ENCODE peak calls at places on chromosomes 5 and 9, in five cellular contexts. One of them, this sample, is unnamed.

GRCh38 chr5:54785729-54786548 is 199.5 kb downstream of the ESM1 start:
- DNase-seq in heart right ventricle: peak; percentile 54
- DNase-seq in sigmoid colon: peak; percentile 70
- DNase-seq in CD8-positive, alpha-beta T cell: no peak
- DNase-seq in heart left ventricle: peak; percentile 75
- DNase-seq in this sample: no peak

GRCh38 chr5:138408023-138408422 is 30.8 kb upstream of the REEP2 start:
- DNase-seq in heart right ventricle: no peak
- DNase-seq in sigmoid colon: no peak
- DNase-seq in CD8-positive, alpha-beta T cell: no peak
- DNase-seq in heart left ventricle: no peak
- DNase-seq in this sample: no peak

GRCh38 chr5:37816331-37816730 is 23.5 kb downstream of the GDNF start:
- DNase-seq in heart right ventricle: no peak
- DNase-seq in sigmoid colon: no peak
- DNase-seq in CD8-positive, alpha-beta T cell: no peak
- DNase-seq in heart left ventricle: no peak
- DNase-seq in this sample: no peak

GRCh38 chr9:93586290-93587057 is 10.1 kb downstream of the PHF2 start:
- DNase-seq in heart right ventricle: no peak
- DNase-seq in sigmoid colon: no peak
- DNase-seq in CD8-positive, alpha-beta T cell: no peak
- DNase-seq in heart left ventricle: peak; percentile 66
- DNase-seq in this sample: no peak

GRCh38 chr9:35690447-35691324 is 961 bp upstream of the TPM2 start:
- DNase-seq in heart right ventricle: peak; percentile 90
- DNase-seq in sigmoid colon: peak; percentile 97
- DNase-seq in CD8-positive, alpha-beta T cell: no peak
- DNase-seq in heart left ventricle: peak; percentile 89
- DNase-seq in this sample: peak; percentile 84

GRCh38 chr9:111050819-111051218 is 12.5 kb upstream of the LPAR1 start:
- DNase-seq in heart right ventricle: no peak
- DNase-seq in sigmoid colon: no peak
- DNase-seq in CD8-positive, alpha-beta T cell: no peak
- DNase-seq in heart left ventricle: no peak
- DNase-seq in this sample: no peak

GRCh38 chr9:119802621-119803020 is 433.4 kb upstream of the BRINP1 start:
- DNase-seq in heart right ventricle: peak; percentile 45
- DNase-seq in sigmoid colon: peak; percentile 85
- DNase-seq in CD8-positive, alpha-beta T cell: no peak
- DNase-seq in heart left ventricle: peak; percentile 68
- DNase-seq in this sample: peak; percentile 47

GRCh38 chr9:91302831-91303230 is 58.9 kb downstream of the AUH start:
- DNase-seq in heart right ventricle: no peak
- DNase-seq in sigmoid colon: no peak
- DNase-seq in CD8-positive, alpha-beta T cell: no peak
- DNase-seq in heart left ventricle: no peak
- DNase-seq in this sample: no peak

GRCh38 chr5:154945695-154946301 is 4.9 kb downstream of the MRPL22 start:
- DNase-seq in heart right ventricle: no peak
- DNase-seq in sigmoid colon: no peak
- DNase-seq in CD8-positive, alpha-beta T cell: no peak
- DNase-seq in heart left ventricle: no peak
- DNase-seq in this sample: no peak

GRCh38 chr9:23160952-23161469 is 665.0 kb downstream of the ELAVL2 start:
- DNase-seq in heart right ventricle: no peak
- DNase-seq in sigmoid colon: no peak
- DNase-seq in CD8-positive, alpha-beta T cell: no peak
- DNase-seq in heart left ventricle: no peak
- DNase-seq in this sample: no peak

GRCh38 chr9:136865768-136866103 is 372 bp downstream of the EDF1 start:
- DNase-seq in heart right ventricle: no peak
- DNase-seq in sigmoid colon: peak; percentile 74
- DNase-seq in CD8-positive, alpha-beta T cell: no peak
- DNase-seq in heart left ventricle: no peak
- DNase-seq in this sample: no peak

GRCh38 chr5:172266071-172266675 is 17.4 kb downstream of the UBTD2 start:
- DNase-seq in heart right ventricle: no peak
- DNase-seq in sigmoid colon: no peak
- DNase-seq in CD8-positive, alpha-beta T cell: no peak
- DNase-seq in heart left ventricle: no peak
- DNase-seq in this sample: no peak

GRCh38 chr9:104256031-104256709 is 162.1 kb downstream of the SMC2 start:
- DNase-seq in heart right ventricle: no peak
- DNase-seq in sigmoid colon: no peak
- DNase-seq in CD8-positive, alpha-beta T cell: no peak
- DNase-seq in heart left ventricle: no peak
- DNase-seq in this sample: no peak

GRCh38 chr9:77588319-77588937 is 59.7 kb downstream of the GNA14 start:
- DNase-seq in heart right ventricle: no peak
- DNase-seq in sigmoid colon: no peak
- DNase-seq in CD8-positive, alpha-beta T cell: no peak
- DNase-seq in heart left ventricle: no peak
- DNase-seq in this sample: peak; percentile 9

GRCh38 chr5:158406884-158407790 is 548.2 kb upstream of the CLINT1 start:
- DNase-seq in heart right ventricle: no peak
- DNase-seq in sigmoid colon: no peak
- DNase-seq in CD8-positive, alpha-beta T cell: no peak
- DNase-seq in heart left ventricle: no peak
- DNase-seq in this sample: no peak

GRCh38 chr9:90142580-90142979 is 500.0 kb downstream of the DIRAS2 start:
- DNase-seq in heart right ventricle: peak; percentile 25
- DNase-seq in sigmoid colon: no peak
- DNase-seq in CD8-positive, alpha-beta T cell: peak; percentile 8
- DNase-seq in heart left ventricle: peak; percentile 42
- DNase-seq in this sample: peak; percentile 87

GRCh38 chr5:63233906-63234305 is 655.3 kb downstream of the LRRC70 start:
- DNase-seq in heart right ventricle: no peak
- DNase-seq in sigmoid colon: no peak
- DNase-seq in CD8-positive, alpha-beta T cell: no peak
- DNase-seq in heart left ventricle: no peak
- DNase-seq in this sample: no peak

GRCh38 chr5:59819806-59820205 is 73.7 kb downstream of the PDE4D start:
- DNase-seq in heart right ventricle: no peak
- DNase-seq in sigmoid colon: no peak
- DNase-seq in CD8-positive, alpha-beta T cell: no peak
- DNase-seq in heart left ventricle: no peak
- DNase-seq in this sample: no peak

GRCh38 chr9:72996684-72997314 is 43.9 kb upstream of the ALDH1A1 start:
- DNase-seq in heart right ventricle: no peak
- DNase-seq in sigmoid colon: no peak
- DNase-seq in CD8-positive, alpha-beta T cell: no peak
- DNase-seq in heart left ventricle: no peak
- DNase-seq in this sample: no peak

GRCh38 chr9:91036826-91037510 is 235.3 kb downstream of the SYK start:
- DNase-seq in heart right ventricle: peak; percentile 81
- DNase-seq in sigmoid colon: peak; percentile 93
- DNase-seq in CD8-positive, alpha-beta T cell: peak; percentile 24
- DNase-seq in heart left ventricle: peak; percentile 81
- DNase-seq in this sample: peak; percentile 87

GRCh38 chr5:91182763-91183162 is 200.4 kb downstream of the ARRDC3 start:
- DNase-seq in heart right ventricle: no peak
- DNase-seq in sigmoid colon: no peak
- DNase-seq in CD8-positive, alpha-beta T cell: no peak
- DNase-seq in heart left ventricle: peak; percentile 34
- DNase-seq in this sample: peak; percentile 54

GRCh38 chr5:147898875-147899401 is 7.4 kb downstream of the C5orf46 start:
- DNase-seq in heart right ventricle: no peak
- DNase-seq in sigmoid colon: no peak
- DNase-seq in CD8-positive, alpha-beta T cell: no peak
- DNase-seq in heart left ventricle: no peak
- DNase-seq in this sample: no peak

GRCh38 chr9:122265265-122265900 is 701 bp downstream of the MRRF start:
- DNase-seq in heart right ventricle: no peak
- DNase-seq in sigmoid colon: no peak
- DNase-seq in CD8-positive, alpha-beta T cell: no peak
- DNase-seq in heart left ventricle: no peak
- DNase-seq in this sample: no peak

GRCh38 chr5:56850423-56850822 is 35.1 kb downstream of the MAP3K1 start:
- DNase-seq in heart right ventricle: no peak
- DNase-seq in sigmoid colon: no peak
- DNase-seq in CD8-positive, alpha-beta T cell: no peak
- DNase-seq in heart left ventricle: no peak
- DNase-seq in this sample: no peak

GRCh38 chr5:62005551-62005950 is 300.5 kb upstream of the KIF2A start:
- DNase-seq in heart right ventricle: no peak
- DNase-seq in sigmoid colon: no peak
- DNase-seq in CD8-positive, alpha-beta T cell: no peak
- DNase-seq in heart left ventricle: no peak
- DNase-seq in this sample: no peak

GRCh38 chr9:114033397-114034103 is 44.5 kb downstream of the AMBP start:
- DNase-seq in heart right ventricle: no peak
- DNase-seq in sigmoid colon: peak; percentile 59
- DNase-seq in CD8-positive, alpha-beta T cell: no peak
- DNase-seq in heart left ventricle: peak; percentile 58
- DNase-seq in this sample: peak; percentile 60

GRCh38 chr9:127684576-127684975 is 22.2 kb upstream of the CFAP157 start:
- DNase-seq in heart right ventricle: no peak
- DNase-seq in sigmoid colon: no peak
- DNase-seq in CD8-positive, alpha-beta T cell: no peak
- DNase-seq in heart left ventricle: no peak
- DNase-seq in this sample: no peak

GRCh38 chr5:139708877-139709586 is 60.9 kb downstream of the CXXC5 start:
- DNase-seq in heart right ventricle: peak; percentile 78
- DNase-seq in sigmoid colon: peak; percentile 82
- DNase-seq in CD8-positive, alpha-beta T cell: no peak
- DNase-seq in heart left ventricle: peak; percentile 80
- DNase-seq in this sample: peak; percentile 92

GRCh38 chr5:177113566-177114424 is 19.8 kb upstream of the NSD1 start:
- DNase-seq in heart right ventricle: peak; percentile 71
- DNase-seq in sigmoid colon: peak; percentile 86
- DNase-seq in CD8-positive, alpha-beta T cell: peak; percentile 70
- DNase-seq in heart left ventricle: peak; percentile 73
- DNase-seq in this sample: peak; percentile 90

GRCh38 chr9:128983536-128983935 is 36.0 kb downstream of the NUP188 start:
- DNase-seq in heart right ventricle: no peak
- DNase-seq in sigmoid colon: no peak
- DNase-seq in CD8-positive, alpha-beta T cell: no peak
- DNase-seq in heart left ventricle: no peak
- DNase-seq in this sample: no peak

GRCh38 chr9:128987800-128988199 is 40.3 kb downstream of the NUP188 start:
- DNase-seq in heart right ventricle: peak; percentile 38
- DNase-seq in sigmoid colon: no peak
- DNase-seq in CD8-positive, alpha-beta T cell: no peak
- DNase-seq in heart left ventricle: no peak
- DNase-seq in this sample: peak; percentile 65

GRCh38 chr9:128986671-128987070 is 39.2 kb downstream of the NUP188 start:
- DNase-seq in heart right ventricle: no peak
- DNase-seq in sigmoid colon: no peak
- DNase-seq in CD8-positive, alpha-beta T cell: no peak
- DNase-seq in heart left ventricle: no peak
- DNase-seq in this sample: no peak
- H3K36me3 ChIP-seq in heart right ventricle: peaks cover 99% of the 10 kb centered on the region
- H3K36me3 ChIP-seq in sigmoid colon: peaks cover 58% of the 10 kb centered on the region
- H3K36me3 ChIP-seq in CD8-positive, alpha-beta T cell: peaks cover 54% of the 10 kb centered on the region
- H3K36me3 ChIP-seq in heart left ventricle: peaks cover 99% of the 10 kb centered on the region
- H3K36me3 ChIP-seq in this sample: peaks cover 89% of the 10 kb centered on the region

GRCh38 chr5:142317173-142317572 is 7.6 kb downstream of the SPRY4 start:
- DNase-seq in heart right ventricle: no peak
- DNase-seq in sigmoid colon: no peak
- DNase-seq in CD8-positive, alpha-beta T cell: no peak
- DNase-seq in heart left ventricle: no peak
- DNase-seq in this sample: no peak

GRCh38 chr5:142317673-142318261 is 7.1 kb downstream of the SPRY4 start:
- DNase-seq in heart right ventricle: no peak
- DNase-seq in sigmoid colon: no peak
- DNase-seq in CD8-positive, alpha-beta T cell: no peak
- DNase-seq in heart left ventricle: peak; percentile 66
- DNase-seq in this sample: no peak

GRCh38 chr5:142315231-142315900 is 9.5 kb downstream of the SPRY4 start:
- DNase-seq in heart right ventricle: no peak
- DNase-seq in sigmoid colon: no peak
- DNase-seq in CD8-positive, alpha-beta T cell: no peak
- DNase-seq in heart left ventricle: no peak
- DNase-seq in this sample: no peak

GRCh38 chr5:142316051-142316450 is 8.8 kb downstream of the SPRY4 start:
- DNase-seq in heart right ventricle: peak; percentile 55
- DNase-seq in sigmoid colon: no peak
- DNase-seq in CD8-positive, alpha-beta T cell: no peak
- DNase-seq in heart left ventricle: no peak
- DNase-seq in this sample: peak; percentile 40

GRCh38 chr5:142316681-142317080 is 8.1 kb downstream of the SPRY4 start:
- DNase-seq in heart right ventricle: no peak
- DNase-seq in sigmoid colon: no peak
- DNase-seq in CD8-positive, alpha-beta T cell: no peak
- DNase-seq in heart left ventricle: no peak
- DNase-seq in this sample: no peak
- H3K27ac ChIP-seq in heart right ventricle: peak overlapping the region; percentile 95
- H3K27ac ChIP-seq in sigmoid colon: no peak overlapping the region
- H3K27ac ChIP-seq in CD8-positive, alpha-beta T cell: no peak overlapping the region
- H3K27ac ChIP-seq in heart left ventricle: peak overlapping the region; percentile 83
- H3K27ac ChIP-seq in this sample: no peak overlapping the region

DNA sequence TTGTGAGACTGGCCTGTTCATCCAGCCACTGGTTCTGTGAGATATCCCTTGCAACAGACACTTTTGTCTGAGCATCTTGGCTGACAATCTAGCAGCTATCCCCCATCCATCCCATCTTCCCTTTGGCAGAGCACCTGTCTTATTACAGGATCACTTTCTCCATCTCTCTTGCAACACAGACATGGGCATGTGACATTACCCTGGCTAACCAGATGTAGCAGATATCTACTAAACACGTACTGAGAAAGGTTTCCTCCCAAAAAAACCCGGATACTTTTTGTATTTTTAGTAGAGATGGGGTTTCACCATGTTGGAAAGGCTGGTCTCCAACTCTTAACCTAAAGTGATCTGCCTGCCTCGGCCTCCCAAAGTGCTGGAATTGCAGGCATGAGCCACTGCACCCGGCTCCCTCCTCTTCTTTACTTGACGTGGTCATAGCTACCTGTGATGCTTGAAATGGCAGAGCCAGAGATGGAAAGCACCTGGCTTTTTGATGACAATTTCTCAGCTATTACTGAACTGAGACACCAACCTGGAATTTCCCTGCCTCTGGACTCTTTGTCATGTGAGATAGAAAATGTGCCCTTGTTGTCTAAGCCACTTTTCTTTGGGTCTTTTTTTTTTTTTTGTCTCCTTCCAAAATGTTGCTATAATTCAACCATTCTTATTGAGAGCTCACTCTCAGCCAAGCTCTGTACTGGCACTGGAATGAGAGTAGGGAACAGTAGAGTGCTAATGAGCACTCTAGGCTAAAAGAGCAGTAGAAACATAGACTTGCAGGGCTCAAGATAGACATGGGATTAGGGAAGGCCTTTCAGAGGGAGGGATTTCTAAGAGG is 32.6 kb downstream of the FNBP1 start:
- DNase-seq in heart right ventricle: no peak
- DNase-seq in sigmoid colon: no peak
- DNase-seq in CD8-positive, alpha-beta T cell: no peak
- DNase-seq in heart left ventricle: no peak
- DNase-seq in this sample: no peak
- H3K4me3 ChIP-seq in heart right ventricle: no peak overlapping the region
- H3K4me3 ChIP-seq in sigmoid colon: no peak overlapping the region
- H3K4me3 ChIP-seq in CD8-positive, alpha-beta T cell: no peak overlapping the region
- H3K4me3 ChIP-seq in heart left ventricle: no peak overlapping the region
- H3K4me3 ChIP-seq in this sample: no peak overlapping the region

GRCh38 chr5:446864-447263 is 3.9 kb downstream of the EXOC3 start:
- DNase-seq in heart right ventricle: no peak
- DNase-seq in sigmoid colon: peak; percentile 46
- DNase-seq in CD8-positive, alpha-beta T cell: no peak
- DNase-seq in heart left ventricle: peak; percentile 16
- DNase-seq in this sample: no peak
- H3K36me3 ChIP-seq in heart right ventricle: peaks cover 56% of the 10 kb centered on the region
- H3K36me3 ChIP-seq in sigmoid colon: peaks cover 35% of the 10 kb centered on the region
- H3K36me3 ChIP-seq in CD8-positive, alpha-beta T cell: peaks cover 32% of the 10 kb centered on the region
- H3K36me3 ChIP-seq in heart left ventricle: peaks cover 62% of the 10 kb centered on the region
- H3K36me3 ChIP-seq in this sample: peaks cover 9% of the 10 kb centered on the region